ENCODE peak calls at places on chromosomes 6 and 20, in ten cellular contexts. H, Y, X, G, T, J, D, E, F and L are unnamed samples.

GRCh38 chr6:11711644-11711993 is 67.0 kb downstream of the ADTRP start:
- DNase-seq in H (no peak), Y (no peak), X (no peak), G (peak), T (no peak), J (no peak), D (peak), E (no peak), F (no peak), L (no peak)

GRCh38 chr6:46586896-46587295 is 65.7 kb downstream of the CYP39A1 start:
- DNase-seq in H (no peak), Y (no peak), X (no peak), G (no peak), T (no peak), J (no peak), D (no peak), E (no peak), F (no peak), L (no peak)

GRCh38 chr6:66948106-66948505 is 1241.1 kb upstream of the EYS start:
- DNase-seq in H (no peak), Y (no peak), X (no peak), G (peak), T (no peak), J (peak), D (no peak), E (no peak), F (no peak), L (no peak)

GRCh38 chr6:52403627-52404026 is 16.5 kb upstream of the EFHC1 start:
- DNase-seq in H (no peak), Y (no peak), X (no peak), G (no peak), T (no peak), J (no peak), D (no peak), E (no peak), F (peak), L (peak)

GRCh38 chr6:85676086-85676729 is 33.5 kb upstream of the SYNCRIP start:
- DNase-seq in H (no peak), Y (no peak), X (no peak), G (peak), T (no peak), J (no peak), D (peak), E (no peak), F (no peak), L (no peak)

GRCh38 chr20:62117658-62118057 is 4.6 kb upstream of the LSM14B start:
- DNase-seq in H (no peak), Y (no peak), X (no peak), G (no peak), T (no peak), J (no peak), D (no peak), E (no peak), F (no peak), L (no peak)

GRCh38 chr6:68339488-68339887 is 295.6 kb upstream of the ADGRB3 start:
- DNase-seq in H (no peak), Y (no peak), X (no peak), G (no peak), T (no peak), J (no peak), D (no peak), E (no peak), F (no peak), L (no peak)

GRCh38 chr6:22042713-22043112 is 254.1 kb downstream of the PRL start:
- DNase-seq in H (no peak), Y (no peak), X (no peak), G (no peak), T (no peak), J (peak), D (peak), E (peak), F (no peak), L (no peak)

DNA sequence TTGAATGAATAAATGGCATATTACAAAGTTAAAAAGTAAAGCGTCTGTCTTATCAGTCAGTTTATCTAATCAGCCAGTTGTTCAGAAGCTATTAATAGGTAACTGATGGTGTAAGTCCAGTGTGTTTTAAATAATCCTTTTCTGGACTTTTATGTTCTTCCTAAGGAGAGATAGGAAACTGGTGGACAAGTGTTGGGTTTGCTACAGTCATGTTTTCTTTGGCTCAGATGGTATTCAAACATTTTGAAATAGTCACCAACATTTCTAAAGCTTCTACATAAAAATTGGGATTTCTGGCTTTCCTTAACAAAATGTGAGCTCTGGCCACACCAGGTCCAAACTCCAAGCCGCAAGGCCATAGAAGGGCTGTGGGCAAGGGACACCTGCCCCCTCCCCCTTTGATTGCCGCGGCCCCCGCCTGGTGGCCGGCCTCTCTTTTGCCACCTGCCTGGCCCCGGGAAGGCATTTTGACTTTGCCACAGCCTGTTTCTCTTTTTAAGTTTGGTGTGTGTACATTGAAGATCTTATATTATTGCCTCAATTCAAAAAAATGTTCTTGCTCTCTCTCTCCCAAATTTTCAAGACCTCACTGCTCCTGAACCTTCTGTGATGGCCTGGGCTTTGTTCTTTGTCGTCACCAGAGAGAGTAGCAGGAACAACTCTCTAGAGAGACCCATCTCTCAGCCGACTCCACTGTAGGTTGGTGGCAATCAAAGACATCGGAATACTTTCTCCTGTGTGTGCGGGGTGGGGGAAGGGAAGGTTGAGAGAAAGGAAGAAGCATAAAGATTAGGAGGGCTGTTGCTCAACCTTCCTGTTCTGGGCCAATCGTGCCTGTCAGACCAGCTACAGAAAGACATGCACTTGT is 84.0 kb upstream of the ZNF217 start:
- DNase-seq in H (no peak), Y (no peak), X (peak), G (peak), T (peak), J (peak), D (peak), E (peak), F (no peak), L (peak)
- H3K4me3 ChIP-seq in H (no peak), Y (no peak), X (no peak), G (no peak), T (no peak), J (no peak), D (no peak), E (no peak), F (no peak), L (no peak)

GRCh38 chr6:152595507-152595906 is 41.7 kb downstream of the SYNE1 start:
- DNase-seq in H (no peak), Y (no peak), X (no peak), G (no peak), T (peak), J (peak), D (peak), E (peak), F (no peak), L (no peak)
- TF ChIP-seq CTCF in H (no peak), Y (peak), X (peak), G (peak), T (peak), J (peak), D (peak), E (peak), F (no peak), L (no peak)

DNA sequence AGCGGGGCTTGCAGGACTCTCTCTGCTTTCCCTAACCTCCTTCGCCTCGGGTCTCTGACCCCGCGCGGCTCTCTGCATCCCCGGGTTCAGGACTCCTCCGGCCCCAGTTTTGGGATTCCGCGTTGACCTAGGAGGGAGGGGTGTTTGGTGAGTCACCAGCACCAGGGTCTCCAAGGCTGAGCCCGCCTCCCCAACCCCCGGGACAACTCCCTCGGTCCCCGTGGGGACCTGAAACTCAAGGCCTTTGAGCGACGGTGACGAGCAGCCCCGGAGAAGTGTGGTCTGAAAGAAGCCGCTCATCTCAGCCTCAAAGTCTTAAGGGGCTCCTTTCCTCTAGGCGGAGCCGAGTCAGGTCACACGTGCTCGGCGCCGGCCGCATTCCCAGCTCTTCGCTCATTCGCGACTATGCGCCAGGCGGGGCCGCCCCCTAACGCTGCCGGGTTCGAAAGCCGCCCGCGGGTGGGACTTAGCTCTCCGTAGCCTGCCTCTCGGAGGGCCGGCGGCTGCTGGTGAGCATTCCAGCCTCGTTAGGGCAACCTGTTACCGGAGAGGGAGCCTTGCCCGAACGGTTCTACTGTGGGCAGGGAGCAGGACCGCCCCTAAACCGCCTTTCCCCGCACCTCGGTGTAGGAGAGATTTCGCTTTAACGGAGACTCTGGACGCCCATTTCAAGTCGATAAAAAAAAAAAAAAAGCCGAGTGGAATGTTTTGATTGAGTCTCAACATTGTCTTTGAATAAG is 3.0 kb upstream of the PRDM13 start:
- DNase-seq in H (no peak), Y (no peak), X (no peak), G (no peak), T (peak), J (no peak), D (no peak), E (no peak), F (no peak), L (no peak)
- H3K4me3 ChIP-seq in H (peak), Y (peak), X (peak), G (peak), T (peak), J (peak), D (peak), E (peak), F (no peak), L (no peak)

DNA sequence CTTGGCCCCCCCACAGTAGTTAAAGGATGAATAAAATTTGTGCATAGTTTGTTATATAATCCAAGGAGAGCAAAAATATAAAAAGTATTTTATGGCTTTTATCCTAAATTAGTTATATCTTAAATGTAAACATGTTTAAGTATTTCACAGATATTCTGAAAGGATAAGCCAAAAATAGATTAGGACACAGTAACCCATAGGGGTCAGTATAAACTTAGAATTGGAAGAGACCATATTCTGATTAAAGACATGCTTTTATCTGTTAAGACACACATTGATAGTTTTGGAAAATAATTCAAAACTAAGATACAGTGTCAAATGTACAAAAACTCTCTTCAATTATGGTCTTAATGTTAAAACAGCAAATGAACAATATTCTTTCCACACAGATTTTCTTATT is 4.5 kb upstream of the SERINC1 start:
- DNase-seq in H (no peak), Y (no peak), X (no peak), G (peak), T (no peak), J (peak), D (peak), E (no peak), F (no peak), L (no peak)
- TF ChIP-seq CTCF in H (no peak), Y (peak), X (peak), G (no peak), T (peak), J (peak), D (peak), E (peak), F (peak), L (no peak)